ENCODE peak calls at places on chromosomes 4 and X, in ten cellular contexts. U is mesendoderm, I is aorta, F is left lung, W is mesenchymal stem cell, Q is PC-3, C is heart left ventricle, V is fibroblast of lung, H is SJSA1, O is IMR-90. T is an unnamed sample. For H3K36me3, the result is how much of the 10 kb centered on the place peaks cover.

GRCh38 chr4:142473960-142474338 is 372.2 kb downstream of the INPP4B start:
- DNase-seq in O (no peak), H (no peak), F (no peak), W (no peak), C (no peak), I (no peak), U (no peak), Q (no peak), V (no peak), T (no peak)

GRCh38 chr4:54541426-54542118 is 116.2 kb upstream of the KIT start:
- DNase-seq in Q (no peak), F (no peak), V (no peak), O (peak), W (peak), C (no peak), U (peak), I (no peak), H (no peak), T (no peak)

GRCh38 chrX:38205037-38205436 is 15.6 kb downstream of the SRPX start:
- DNase-seq in V (no peak), I (no peak), Q (no peak), W (no peak), O (no peak), F (no peak), H (no peak), C (no peak), U (no peak), T (no peak)

GRCh38 chr4:109211671-109212070 is 90.8 kb downstream of the COL25A1 start:
- DNase-seq in U (no peak), F (no peak), O (peak), C (no peak), Q (no peak), H (no peak), I (no peak), W (no peak), V (peak), T (no peak)

GRCh38 chr4:128285085-128286023 is 2.3 kb downstream of the PGRMC2 start:
- DNase-seq in U (no peak), C (no peak), Q (peak), V (peak), O (no peak), H (no peak), W (no peak), F (no peak), I (no peak), T (no peak)

GRCh38 chrX:12970691-12971202 is 4.2 kb upstream of the TMSB4X start:
- DNase-seq in F (no peak), C (no peak), H (no peak), Q (peak), I (no peak), U (peak), V (peak), W (peak), O (peak), T (peak)

GRCh38 chrX:10296581-10296980 is 139.8 kb downstream of the CLCN4 start:
- DNase-seq in Q (no peak), I (no peak), U (no peak), H (no peak), O (peak), W (peak), C (no peak), F (no peak), V (peak), T (no peak)

GRCh38 chr4:76526585-76526990 is 91.6 kb downstream of the SHROOM3 start:
- DNase-seq in O (no peak), F (no peak), H (no peak), W (no peak), U (peak), I (no peak), V (peak), Q (peak), C (no peak), T (peak)

GRCh38 chr4:172173206-172173605 is 360.0 kb downstream of the GALNTL6 start:
- DNase-seq in I (no peak), V (no peak), U (peak), C (no peak), Q (no peak), O (peak), W (no peak), H (no peak), F (no peak), T (no peak)

GRCh38 chr4:153789741-153790651 is 1.1 kb upstream of the SFRP2 start:
- DNase-seq in F (no peak), Q (no peak), C (no peak), U (peak), V (no peak), I (no peak), O (no peak), W (peak), H (no peak), T (no peak)

GRCh38 chr4:76905521-76905920 is 7.6 kb upstream of the SOWAHB start:
- DNase-seq in H (peak), W (peak), F (no peak), I (no peak), V (peak), U (no peak), O (peak), C (no peak), Q (no peak), T (no peak)

GRCh38 chr4:188220006-188220405 is 80.8 kb downstream of the TRIML1 start:
- DNase-seq in Q (no peak), W (no peak), U (no peak), F (no peak), C (no peak), O (no peak), I (no peak), V (no peak), H (no peak), T (no peak)

GRCh38 chr4:55435136-55435535 is 39.4 kb downstream of the TMEM165 start:
- DNase-seq in W (peak), C (no peak), Q (peak), I (no peak), U (peak), F (no peak), V (peak), H (no peak), O (peak), T (no peak)

GRCh38 chr4:144647095-144647959 is 1.4 kb downstream of the HHIP start:
- DNase-seq in Q (no peak), U (peak), V (peak), H (no peak), F (no peak), W (peak), I (no peak), O (peak), C (no peak), T (no peak)

GRCh38 chr4:3531306-3531886 is 826 bp downstream of the LRPAP1 start:
- DNase-seq in F (no peak), Q (no peak), C (no peak), V (peak), U (peak), O (no peak), H (no peak), W (peak), I (no peak), T (no peak)

GRCh38 chrX:113305496-113305895 is 464.9 kb upstream of the AMOT start:
- DNase-seq in W (peak), C (no peak), Q (peak), H (peak), U (no peak), F (no peak), O (peak), V (peak), I (no peak), T (no peak)

GRCh38 chr4:27128431-27128830 is 267.8 kb downstream of the STIM2 start:
- DNase-seq in C (no peak), F (no peak), U (no peak), Q (no peak), H (no peak), O (no peak), W (no peak), V (peak), I (no peak), T (no peak)

GRCh38 chrX:39777623-39778025 is 320.1 kb downstream of the BCOR start:
- DNase-seq in C (no peak), Q (no peak), U (no peak), I (no peak), F (no peak), V (no peak), W (no peak), H (no peak), O (no peak), T (no peak)

GRCh38 chr4:141047228-141047884 is 85.9 kb downstream of the RNF150 start:
- DNase-seq in H (no peak), V (peak), U (no peak), F (no peak), I (no peak), C (no peak), Q (no peak), O (peak), W (peak), T (no peak)

GRCh38 chr4:55808187-55808586 is 11.4 kb upstream of the EXOC1L start:
- DNase-seq in W (no peak), V (no peak), C (no peak), Q (no peak), O (no peak), I (no peak), U (no peak), H (no peak), F (no peak), T (no peak)

GRCh38 chr4:147826288-147826646 is 94.4 kb downstream of the ARHGAP10 start:
- DNase-seq in U (no peak), W (no peak), I (no peak), F (no peak), O (no peak), H (no peak), C (no peak), Q (peak), V (no peak), T (no peak)

GRCh38 chr4:112519689-112520597 is 4.0 kb upstream of the NEUROG2 start:
- DNase-seq in O (no peak), C (no peak), W (no peak), Q (no peak), F (no peak), H (no peak), V (no peak), U (peak), I (no peak), T (no peak)

GRCh38 chr4:188658958-188659522 is 519.8 kb downstream of the TRIML1 start:
- DNase-seq in V (no peak), H (no peak), U (peak), F (peak), I (no peak), C (no peak), Q (no peak), O (no peak), W (no peak), T (no peak)

GRCh38 chr4:148053298-148054003 is 321.6 kb downstream of the ARHGAP10 start:
- DNase-seq in Q (peak), H (no peak), W (no peak), C (no peak), U (no peak), F (no peak), O (peak), V (no peak), I (no peak), T (no peak)

GRCh38 chr4:56084849-56085248 is 136.1 kb downstream of the CEP135 start:
- DNase-seq in O (no peak), C (no peak), W (no peak), F (no peak), I (no peak), Q (no peak), V (no peak), U (no peak), H (no peak), T (no peak)

GRCh38 chrX:17081969-17082368 is 135.5 kb downstream of the REPS2 start:
- DNase-seq in C (no peak), H (no peak), O (no peak), V (peak), W (no peak), I (no peak), F (no peak), U (peak), Q (no peak), T (no peak)

GRCh38 chrX:17007134-17007768 is 60.8 kb downstream of the REPS2 start:
- DNase-seq in C (peak), F (no peak), I (no peak), W (peak), H (no peak), U (peak), O (no peak), V (peak), Q (peak), T (peak)

GRCh38 chr4:40283413-40283812 is 51.7 kb upstream of the CHRNA9 start:
- DNase-seq in Q (no peak), I (no peak), O (no peak), U (peak), V (no peak), H (no peak), C (no peak), F (no peak), W (no peak), T (no peak)

GRCh38 chr4:103137446-103137827 is 37.8 kb upstream of the BDH2 start:
- DNase-seq in Q (peak), F (no peak), O (peak), W (no peak), H (no peak), U (no peak), I (no peak), C (no peak), V (peak), T (no peak)

GRCh38 chrX:12867746-12868145 is 874 bp downstream of the TLR7 start:
- DNase-seq in F (no peak), U (no peak), H (no peak), O (no peak), I (no peak), V (no peak), C (no peak), W (no peak), Q (no peak), T (no peak)

GRCh38 chr4:141309864-141310263 is 89.2 kb downstream of the ZNF330 start:
- DNase-seq in O (no peak), H (no peak), U (no peak), C (no peak), I (no peak), F (no peak), Q (no peak), W (no peak), V (no peak), T (no peak)

GRCh38 chr4:69639542-69639941 is at the start of gene UGT2A2:
- DNase-seq in O (no peak), Q (no peak), W (no peak), H (no peak), F (no peak), U (no peak), C (no peak), V (no peak), I (no peak), T (no peak)

GRCh38 chr4:185238750-185239149 is 29.4 kb downstream of the SNX25 start:
- DNase-seq in H (no peak), O (peak), V (peak), W (peak), F (no peak), U (no peak), Q (no peak), I (no peak), C (no peak), T (no peak)

GRCh38 chrX:40152706-40153334 is 55.1 kb upstream of the BCOR start:
- DNase-seq in V (no peak), I (peak), W (peak), Q (peak), U (peak), C (peak), F (peak), H (peak), O (no peak), T (no peak)

GRCh38 chrX:29852767-29853166 is 362.6 kb upstream of the MAGEB2 start:
- DNase-seq in U (no peak), Q (no peak), H (no peak), V (peak), I (no peak), C (no peak), W (peak), F (no peak), O (peak), T (no peak)
- H3K36me3 ChIP-seq in U (under half), Q (under half), H (under half), V (under half), I (under half), C (under half), W (under half), F (under half), O (under half), T (under half)

DNA sequence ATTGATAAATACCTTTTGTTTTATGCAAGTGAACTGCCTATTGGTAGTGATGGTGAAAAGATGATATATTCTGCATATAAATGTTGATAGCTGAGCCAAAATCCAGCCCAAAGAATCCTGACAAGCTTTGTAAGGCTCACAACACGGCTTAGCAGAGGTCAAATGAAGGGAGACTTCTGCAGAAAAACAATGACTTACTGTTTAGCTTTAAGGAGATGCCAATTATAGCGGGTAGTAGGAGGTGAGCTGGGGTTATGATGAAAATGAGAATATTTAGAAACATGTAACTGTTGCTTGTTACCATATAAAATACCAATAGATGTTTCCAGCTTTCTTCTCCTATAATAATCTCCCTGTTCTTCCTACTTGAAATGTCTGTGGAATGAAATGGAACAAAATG is 97.1 kb downstream of the AFF1 start:
- DNase-seq in U (no peak), H (no peak), F (no peak), I (no peak), V (no peak), Q (no peak), W (no peak), C (no peak), O (no peak), T (no peak)
- H3K4me3 ChIP-seq in U (no peak), H (no peak), F (no peak), I (peak), V (no peak), Q (no peak), W (no peak), C (no peak), O (peak), T (no peak)

DNA sequence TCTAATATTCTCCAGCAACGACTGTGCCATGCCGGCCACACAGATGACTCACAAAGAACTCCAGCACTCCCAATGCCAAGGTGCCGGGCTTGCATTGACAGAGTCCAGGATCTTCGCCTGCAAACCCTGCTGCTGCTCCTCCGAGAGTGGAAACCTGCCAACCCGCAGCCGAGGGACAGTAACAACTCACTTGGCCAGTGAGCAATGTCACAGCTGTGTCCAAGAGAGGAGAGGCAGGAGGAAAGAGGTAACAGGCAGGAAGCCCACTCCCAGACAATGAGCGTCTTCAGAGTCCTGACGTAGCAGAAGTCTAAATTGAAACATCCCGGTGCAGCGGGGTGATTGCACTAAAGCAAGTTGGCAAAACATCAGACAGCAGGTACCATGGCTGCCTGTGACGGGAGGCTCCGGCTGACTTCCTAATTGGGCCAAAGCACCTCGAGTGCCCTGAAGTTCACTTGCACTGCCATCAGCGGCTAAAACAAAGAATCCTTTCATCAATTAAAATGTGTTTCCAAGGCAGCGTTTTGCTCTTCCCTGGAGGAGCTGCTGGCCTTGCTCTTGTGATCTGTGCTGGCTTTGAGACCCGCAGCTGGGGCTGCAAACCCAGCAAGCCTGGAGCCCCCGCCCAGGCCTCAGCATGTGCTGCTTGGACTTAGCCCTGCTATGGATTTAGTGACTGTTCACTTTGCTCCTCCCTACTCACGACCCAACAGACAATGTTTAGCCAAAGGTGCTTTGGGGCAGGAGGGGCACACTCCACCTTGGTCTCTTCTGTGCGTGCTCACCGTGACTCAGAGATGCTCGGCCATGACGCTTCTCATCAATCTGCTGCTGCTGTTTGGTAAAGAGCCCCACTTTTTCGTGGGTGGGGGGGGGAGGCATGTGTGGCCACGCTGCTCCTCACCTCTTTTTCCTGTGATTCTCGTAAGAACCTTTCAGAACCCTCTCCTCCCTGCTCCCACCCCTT is 36.5 kb downstream of the DCTD start:
- DNase-seq in O (peak), F (no peak), C (peak), V (peak), W (no peak), H (no peak), Q (peak), U (no peak), I (no peak), T (no peak)
- H3K36me3 ChIP-seq in O (under half), F (under half), C (under half), V (under half), W (under half), H (under half), Q (under half), U (under half), I (under half), T (under half)

GRCh38 chrX:3076416-3076991 is 35.2 kb downstream of the ARSF start:
- DNase-seq in U (peak), I (no peak), O (no peak), W (no peak), H (no peak), F (no peak), C (no peak), Q (no peak), V (no peak), T (no peak)
- H3K4me3 ChIP-seq in U (no peak), I (no peak), O (no peak), W (no peak), H (no peak), F (no peak), C (no peak), Q (no peak), V (no peak), T (no peak)

GRCh38 chr4:1728061-1728980 is 7.0 kb downstream of the TACC3 start:
- DNase-seq in W (no peak), U (no peak), F (peak), I (peak), C (no peak), O (no peak), Q (no peak), V (no peak), H (no peak), T (no peak)
- H3K36me3 ChIP-seq in W (under half), U (under half), F (half or more), I (under half), C (under half), O (under half), Q (under half), V (under half), H (half or more), T (under half)

GRCh38 chr4:1045595-1046201 is 34.3 kb downstream of the FGFRL1 start:
- DNase-seq in H (no peak), C (no peak), V (no peak), O (no peak), U (no peak), W (no peak), F (peak), Q (no peak), I (peak), T (peak)

GRCh38 chr4:1045193-1045594 is 33.8 kb downstream of the FGFRL1 start:
- DNase-seq in I (peak), O (no peak), F (peak), V (no peak), W (no peak), H (no peak), C (no peak), U (no peak), Q (no peak), T (no peak)

GRCh38 chr4:1048781-1049590 is 37.6 kb downstream of the FGFRL1 start:
- DNase-seq in Q (no peak), V (no peak), I (peak), O (no peak), F (peak), H (no peak), W (no peak), U (no peak), C (peak), T (peak)

GRCh38 chr4:1047976-1048780 is 36.8 kb downstream of the FGFRL1 start:
- DNase-seq in U (no peak), F (peak), Q (no peak), O (no peak), I (peak), V (no peak), H (no peak), W (no peak), C (peak), T (no peak)

DNA sequence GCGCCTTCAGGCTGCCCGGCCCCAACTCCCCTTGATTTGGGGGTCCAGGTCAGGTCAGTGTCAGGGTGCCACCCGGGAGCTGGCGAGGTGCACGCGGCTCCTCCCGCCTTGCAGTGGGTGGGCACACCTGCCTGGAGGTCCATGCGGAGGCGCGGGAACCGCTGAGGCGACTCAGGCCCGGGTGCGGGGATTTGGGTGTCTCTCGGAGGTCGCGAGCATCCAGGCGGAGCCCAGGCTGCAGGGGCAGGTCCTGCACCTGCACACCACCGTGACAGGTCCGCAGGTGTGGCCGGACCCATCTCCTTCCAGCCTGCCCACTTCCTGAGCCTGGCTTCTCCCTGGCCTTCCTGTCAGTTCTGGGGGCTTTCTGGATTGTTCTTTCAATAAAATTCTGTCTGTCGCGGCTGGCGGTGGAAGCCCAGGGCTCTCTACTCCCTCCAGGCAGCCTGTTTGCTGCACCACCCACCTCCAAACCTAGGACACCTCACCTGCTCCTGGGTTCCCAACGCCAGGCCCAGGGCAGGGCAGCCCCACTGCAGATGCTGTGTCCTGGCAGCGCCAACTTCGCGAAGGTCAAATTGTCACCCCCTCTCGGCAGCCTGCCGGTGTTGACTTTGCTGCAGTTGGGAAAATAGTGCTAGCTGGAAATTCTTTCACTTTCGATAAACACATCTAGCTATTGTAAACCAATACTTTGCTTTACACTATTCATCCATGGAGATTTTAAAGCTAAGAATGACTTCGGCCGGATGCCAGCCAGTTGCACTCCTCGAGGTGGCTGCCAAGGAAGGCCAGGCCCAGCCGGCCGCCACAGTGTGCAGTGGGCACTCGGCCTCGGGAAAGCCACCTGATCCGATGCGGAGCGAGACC is 35.9 kb downstream of the FGFRL1 start:
- DNase-seq in I (peak), C (peak), Q (no peak), V (no peak), U (no peak), O (no peak), H (no peak), W (no peak), F (peak), T (peak)
- H3K4me3 ChIP-seq in I (no peak), C (peak), Q (peak), V (peak), U (no peak), O (peak), H (peak), W (no peak), F (peak), T (no peak)

T was measured in Caco-2.